ENCODE peak calls at places on chromosomes 12 and 14, in five cellular contexts. One of them, this sample, is unnamed.
A peak's percentile ranks its signal among the peaks of the same experiment; 100 is the strongest.

GRCh38 chr12:836952-837351 is 84.6 kb downstream of the WNK1 start:
- DNase-seq in lung: no peak
- DNase-seq in adrenal gland: no peak
- DNase-seq in left ventricle myocardium inferior: no peak
- DNase-seq in prostate gland: no peak
- DNase-seq in this sample: no peak

GRCh38 chr12:130266751-130267150 is 70.9 kb upstream of the PIWIL1 start:
- DNase-seq in lung: no peak
- DNase-seq in adrenal gland: no peak
- DNase-seq in left ventricle myocardium inferior: no peak
- DNase-seq in prostate gland: peak; percentile 22
- DNase-seq in this sample: no peak

GRCh38 chr12:20007331-20007730 is 361.0 kb upstream of the PDE3A start:
- DNase-seq in lung: no peak
- DNase-seq in adrenal gland: no peak
- DNase-seq in left ventricle myocardium inferior: no peak
- DNase-seq in prostate gland: no peak
- DNase-seq in this sample: no peak

GRCh38 chr12:113850309-113851056 is 115.6 kb downstream of the RBM19 start:
- DNase-seq in lung: no peak
- DNase-seq in adrenal gland: peak; percentile 67
- DNase-seq in left ventricle myocardium inferior: peak; percentile 68
- DNase-seq in prostate gland: no peak
- DNase-seq in this sample: no peak

GRCh38 chr14:34496679-34497513 is 34.9 kb upstream of the SPTSSA start:
- DNase-seq in lung: peak; percentile 53
- DNase-seq in adrenal gland: peak; percentile 95
- DNase-seq in left ventricle myocardium inferior: peak; percentile 76
- DNase-seq in prostate gland: peak; percentile 73
- DNase-seq in this sample: peak; percentile 41

GRCh38 chr12:18165422-18165871 is 75.5 kb upstream of the RERGL start:
- DNase-seq in lung: no peak
- DNase-seq in adrenal gland: no peak
- DNase-seq in left ventricle myocardium inferior: no peak
- DNase-seq in prostate gland: no peak
- DNase-seq in this sample: no peak

GRCh38 chr12:128382946-128383739 is 116.2 kb downstream of the TMEM132C start:
- DNase-seq in lung: no peak
- DNase-seq in adrenal gland: no peak
- DNase-seq in left ventricle myocardium inferior: no peak
- DNase-seq in prostate gland: no peak
- DNase-seq in this sample: no peak

GRCh38 chr12:24649634-24650033 is 299.3 kb downstream of the BCAT1 start:
- DNase-seq in lung: no peak
- DNase-seq in adrenal gland: no peak
- DNase-seq in left ventricle myocardium inferior: no peak
- DNase-seq in prostate gland: no peak
- DNase-seq in this sample: no peak

GRCh38 chr12:106045251-106045674 is 93.5 kb downstream of the NUAK1 start:
- DNase-seq in lung: no peak
- DNase-seq in adrenal gland: no peak
- DNase-seq in left ventricle myocardium inferior: no peak
- DNase-seq in prostate gland: no peak
- DNase-seq in this sample: no peak

GRCh38 chr12:101299346-101299745 is 19.4 kb downstream of the UTP20 start:
- DNase-seq in lung: no peak
- DNase-seq in adrenal gland: no peak
- DNase-seq in left ventricle myocardium inferior: no peak
- DNase-seq in prostate gland: no peak
- DNase-seq in this sample: no peak

GRCh38 chr12:64679487-64679983 is 69.2 kb downstream of the RASSF3 start:
- DNase-seq in lung: peak; percentile 72
- DNase-seq in adrenal gland: peak; percentile 90
- DNase-seq in left ventricle myocardium inferior: peak; percentile 78
- DNase-seq in prostate gland: peak; percentile 74
- DNase-seq in this sample: peak; percentile 71

GRCh38 chr12:68148261-68148951 is 11.1 kb downstream of the IFNG start:
- DNase-seq in lung: no peak
- DNase-seq in adrenal gland: no peak
- DNase-seq in left ventricle myocardium inferior: no peak
- DNase-seq in prostate gland: no peak
- DNase-seq in this sample: no peak

GRCh38 chr12:104877107-104877705 is 80.9 kb downstream of the SLC41A2 start:
- DNase-seq in lung: no peak
- DNase-seq in adrenal gland: peak; percentile 75
- DNase-seq in left ventricle myocardium inferior: no peak
- DNase-seq in prostate gland: peak; percentile 19
- DNase-seq in this sample: peak; percentile 26

GRCh38 chr12:2454778-2455177 is 340.0 kb upstream of the FKBP4 start:
- DNase-seq in lung: no peak
- DNase-seq in adrenal gland: no peak
- DNase-seq in left ventricle myocardium inferior: no peak
- DNase-seq in prostate gland: no peak
- DNase-seq in this sample: no peak

GRCh38 chr12:116609715-116610114 is 50.5 kb downstream of the MAP1LC3B2 start:
- DNase-seq in lung: no peak
- DNase-seq in adrenal gland: no peak
- DNase-seq in left ventricle myocardium inferior: no peak
- DNase-seq in prostate gland: no peak
- DNase-seq in this sample: no peak

GRCh38 chr12:27969011-27969900 is 3.3 kb downstream of the PTHLH start:
- DNase-seq in lung: no peak
- DNase-seq in adrenal gland: no peak
- DNase-seq in left ventricle myocardium inferior: peak; percentile 21
- DNase-seq in prostate gland: no peak
- DNase-seq in this sample: no peak

GRCh38 chr12:122081697-122082221 is 3.2 kb downstream of the MLXIP start:
- DNase-seq in lung: no peak
- DNase-seq in adrenal gland: peak; percentile 70
- DNase-seq in left ventricle myocardium inferior: peak; percentile 60
- DNase-seq in prostate gland: no peak
- DNase-seq in this sample: no peak

GRCh38 chr12:12357697-12358476 is 1.0 kb downstream of the BORCS5 start:
- DNase-seq in lung: no peak
- DNase-seq in adrenal gland: no peak
- DNase-seq in left ventricle myocardium inferior: no peak
- DNase-seq in prostate gland: no peak
- DNase-seq in this sample: no peak

GRCh38 chr14:27528328-27528727 is 930.5 kb upstream of the NOVA1 start:
- DNase-seq in lung: no peak
- DNase-seq in adrenal gland: no peak
- DNase-seq in left ventricle myocardium inferior: no peak
- DNase-seq in prostate gland: no peak
- DNase-seq in this sample: no peak

GRCh38 chr12:123119808-123120207 is 31.1 kb downstream of the PITPNM2 start:
- DNase-seq in lung: no peak
- DNase-seq in adrenal gland: no peak
- DNase-seq in left ventricle myocardium inferior: no peak
- DNase-seq in prostate gland: no peak
- DNase-seq in this sample: no peak

GRCh38 chr14:104537613-104537988 is 42.0 kb upstream of the C14orf180 start:
- DNase-seq in lung: no peak
- DNase-seq in adrenal gland: no peak
- DNase-seq in left ventricle myocardium inferior: no peak
- DNase-seq in prostate gland: no peak
- DNase-seq in this sample: no peak

GRCh38 chr14:92496458-92496857 is 17.1 kb upstream of the RIN3 start:
- DNase-seq in lung: no peak
- DNase-seq in adrenal gland: no peak
- DNase-seq in left ventricle myocardium inferior: no peak
- DNase-seq in prostate gland: no peak
- DNase-seq in this sample: no peak

GRCh38 chr12:52084491-52085231 is 5.2 kb downstream of the SMIM41 start:
- DNase-seq in lung: no peak
- DNase-seq in adrenal gland: no peak
- DNase-seq in left ventricle myocardium inferior: no peak
- DNase-seq in prostate gland: no peak
- DNase-seq in this sample: no peak

GRCh38 chr12:52085682-52086180 is 6.2 kb downstream of the SMIM41 start:
- DNase-seq in lung: no peak
- DNase-seq in adrenal gland: peak; percentile 39
- DNase-seq in left ventricle myocardium inferior: no peak
- DNase-seq in prostate gland: no peak
- DNase-seq in this sample: no peak

GRCh38 chr12:52087961-52088820 is 8.7 kb downstream of the SMIM41 start:
- DNase-seq in lung: no peak
- DNase-seq in adrenal gland: peak; percentile 37
- DNase-seq in left ventricle myocardium inferior: no peak
- DNase-seq in prostate gland: no peak
- DNase-seq in this sample: no peak

GRCh38 chr12:52086944-52087835 is 7.7 kb downstream of the SMIM41 start:
- DNase-seq in lung: no peak
- DNase-seq in adrenal gland: peak; percentile 36
- DNase-seq in left ventricle myocardium inferior: no peak
- DNase-seq in prostate gland: no peak
- DNase-seq in this sample: no peak

DNA sequence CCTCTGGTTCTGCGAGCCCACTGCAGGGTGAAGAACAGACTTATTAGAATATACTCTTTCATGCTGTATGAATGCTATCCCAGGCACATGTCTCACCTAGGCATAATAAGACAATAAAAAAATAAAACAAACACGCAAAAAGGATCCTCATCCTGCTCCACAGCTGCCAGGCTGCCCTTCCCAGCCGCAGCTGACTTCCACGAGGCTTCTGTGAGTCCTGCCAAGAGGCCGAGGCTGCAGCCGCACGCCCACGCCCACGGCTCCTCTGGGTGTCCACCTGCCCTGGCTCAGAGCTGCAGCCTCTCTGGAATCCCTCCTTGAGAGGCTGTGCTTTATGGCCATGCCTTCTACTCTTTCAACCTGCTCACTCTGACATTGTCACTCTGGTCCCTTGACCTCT is 6.9 kb downstream of the SMIM41 start:
- DNase-seq in lung: no peak
- DNase-seq in adrenal gland: peak; percentile 45
- DNase-seq in left ventricle myocardium inferior: no peak
- DNase-seq in prostate gland: peak; percentile 81
- DNase-seq in this sample: no peak
- H3K4me1 ChIP-seq in lung: no peaks in the 10 kb centered on the region
- H3K4me1 ChIP-seq in adrenal gland: peaks cover 6% of the 10 kb centered on the region
- H3K4me1 ChIP-seq in left ventricle myocardium inferior: peaks cover 21% of the 10 kb centered on the region
- H3K4me1 ChIP-seq in prostate gland: peaks cover 14% of the 10 kb centered on the region
- H3K4me1 ChIP-seq in this sample: peaks cover 9% of the 10 kb centered on the region

DNA sequence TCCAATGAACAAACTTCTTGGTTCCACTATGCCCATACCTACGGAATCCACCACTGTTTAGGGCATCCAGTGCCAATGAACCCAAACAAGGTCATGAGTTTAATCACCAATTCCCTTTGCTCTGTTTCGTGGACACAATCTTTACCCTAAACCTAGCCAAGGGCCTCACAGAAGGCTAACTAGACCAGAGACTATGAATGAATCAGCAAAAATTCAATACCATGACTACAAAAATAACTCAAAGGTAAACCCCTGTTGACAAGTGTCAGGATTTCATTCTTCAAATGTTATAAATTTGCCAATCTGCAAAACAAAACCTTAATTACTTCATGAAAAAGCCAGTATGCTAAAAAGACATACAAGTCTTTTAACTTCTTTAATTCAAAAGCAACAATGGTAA is 96.7 kb downstream of the CEP128 start:
- DNase-seq in lung: no peak
- DNase-seq in adrenal gland: no peak
- DNase-seq in left ventricle myocardium inferior: no peak
- DNase-seq in prostate gland: no peak
- DNase-seq in this sample: no peak
- TF ChIP-seq CTCF in lung: no peak
- TF ChIP-seq CTCF in adrenal gland: no peak
- TF ChIP-seq CTCF in left ventricle myocardium inferior: no peak
- TF ChIP-seq CTCF in prostate gland: no peak
- TF ChIP-seq CTCF in this sample: no peak

GRCh38 chr12:32136404-32136803 is 29.8 kb downstream of the BICD1 start:
- DNase-seq in lung: no peak
- DNase-seq in adrenal gland: no peak
- DNase-seq in left ventricle myocardium inferior: no peak
- DNase-seq in prostate gland: no peak
- DNase-seq in this sample: no peak

GRCh38 chr12:32135967-32136366 is 29.3 kb downstream of the BICD1 start:
- DNase-seq in lung: no peak
- DNase-seq in adrenal gland: no peak
- DNase-seq in left ventricle myocardium inferior: no peak
- DNase-seq in prostate gland: no peak
- DNase-seq in this sample: no peak

GRCh38 chr12:32139064-32139421 is 32.4 kb downstream of the BICD1 start:
- DNase-seq in lung: no peak
- DNase-seq in adrenal gland: no peak
- DNase-seq in left ventricle myocardium inferior: no peak
- DNase-seq in prostate gland: no peak
- DNase-seq in this sample: no peak

GRCh38 chr12:32145096-32145495 is 38.4 kb downstream of the BICD1 start:
- DNase-seq in lung: no peak
- DNase-seq in adrenal gland: no peak
- DNase-seq in left ventricle myocardium inferior: no peak
- DNase-seq in prostate gland: no peak
- DNase-seq in this sample: no peak

GRCh38 chr12:32140867-32141266 is 34.2 kb downstream of the BICD1 start:
- DNase-seq in lung: no peak
- DNase-seq in adrenal gland: no peak
- DNase-seq in left ventricle myocardium inferior: no peak
- DNase-seq in prostate gland: no peak
- DNase-seq in this sample: no peak
- H3K4me1 ChIP-seq in lung: no peaks in the 10 kb centered on the region
- H3K4me1 ChIP-seq in adrenal gland: peaks cover 4% of the 10 kb centered on the region
- H3K4me1 ChIP-seq in left ventricle myocardium inferior: peaks cover 3% of the 10 kb centered on the region
- H3K4me1 ChIP-seq in prostate gland: no peaks in the 10 kb centered on the region
- H3K4me1 ChIP-seq in this sample: peaks cover 6% of the 10 kb centered on the region

GRCh38 chr14:65206078-65206447 is 103.7 kb upstream of the MAX start:
- DNase-seq in lung: no peak
- DNase-seq in adrenal gland: no peak
- DNase-seq in left ventricle myocardium inferior: no peak
- DNase-seq in prostate gland: no peak
- DNase-seq in this sample: no peak
- TF ChIP-seq CTCF in lung: no peak
- TF ChIP-seq CTCF in adrenal gland: no peak
- TF ChIP-seq CTCF in left ventricle myocardium inferior: no peak
- TF ChIP-seq CTCF in prostate gland: no peak
- TF ChIP-seq CTCF in this sample: no peak

DNA sequence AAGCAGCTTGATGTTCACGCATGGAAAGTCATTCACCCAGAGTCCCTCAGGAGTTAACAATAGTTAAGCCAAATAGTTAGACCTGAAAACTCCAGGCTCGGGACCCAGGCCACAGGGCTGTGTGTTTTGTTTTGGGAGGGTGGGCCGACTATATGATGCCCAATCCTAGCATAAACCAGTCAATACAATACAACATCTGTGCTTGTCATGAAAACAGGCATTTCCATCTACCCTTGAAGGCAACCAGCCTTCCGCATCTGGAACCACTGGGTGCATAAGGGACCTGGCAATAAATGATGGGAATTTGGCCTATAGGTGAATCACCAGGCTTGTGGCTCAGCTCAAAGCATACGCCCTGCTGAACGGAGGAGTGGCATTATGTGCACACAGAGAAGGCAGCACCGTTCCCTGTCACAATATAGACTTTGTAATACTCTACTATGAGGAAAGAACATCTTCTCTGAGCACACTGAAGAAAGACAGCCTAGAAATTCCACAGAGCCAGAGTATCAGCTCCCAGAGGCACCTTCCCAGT is 91.0 kb upstream of the FOXN3 start:
- DNase-seq in lung: no peak
- DNase-seq in adrenal gland: no peak
- DNase-seq in left ventricle myocardium inferior: no peak
- DNase-seq in prostate gland: no peak
- DNase-seq in this sample: no peak
- H3K4me1 ChIP-seq in lung: peaks cover 3% of the 10 kb centered on the region
- H3K4me1 ChIP-seq in adrenal gland: peaks cover 23% of the 10 kb centered on the region
- H3K4me1 ChIP-seq in left ventricle myocardium inferior: peaks cover 34% of the 10 kb centered on the region
- H3K4me1 ChIP-seq in prostate gland: no peaks in the 10 kb centered on the region
- H3K4me1 ChIP-seq in this sample: peaks cover 27% of the 10 kb centered on the region

This sample was measured in stomach.